ENCODE peak calls at places on chromosomes 7 and 10, in seven cellular contexts. M is lung, P is NCI-H69, X is NCI-H1048, B is neuronal stem cell, S is GDM1, K is skeletal muscle cell. D is an unnamed sample.

GRCh38 chr10:79024716-79025112 is 44.1 kb upstream of the ZMIZ1 start:
- DNase-seq in M (no peak), P (no peak), X (no peak), B (no peak), S (no peak), K (no peak), D (no peak)

GRCh38 chr10:49735161-49735560 is 27.0 kb downstream of the OGDHL start:
- DNase-seq in M (peak), P (no peak), X (no peak), B (no peak), S (no peak), K (no peak), D (no peak)

GRCh38 chr7:77565917-77566316 is 28.8 kb downstream of the PTPN12 start:
- DNase-seq in M (no peak), P (no peak), X (no peak), B (no peak), S (no peak), K (peak), D (no peak)

GRCh38 chr7:157497744-157498541 is 161.1 kb downstream of the DNAJB6 start:
- DNase-seq in M (no peak), P (no peak), X (no peak), B (no peak), S (no peak), K (no peak), D (no peak)

GRCh38 chr7:33446551-33446950 is 317.2 kb downstream of the BBS9 start:
- DNase-seq in M (no peak), P (peak), X (no peak), B (no peak), S (no peak), K (no peak), D (no peak)

GRCh38 chr7:132249591-132249971 is 326.7 kb downstream of the PLXNA4 start:
- DNase-seq in M (no peak), P (no peak), X (no peak), B (no peak), S (no peak), K (no peak), D (peak)

GRCh38 chr7:94969434-94970084 is 62.2 kb downstream of the PPP1R9A start:
- DNase-seq in M (no peak), P (peak), X (no peak), B (no peak), S (no peak), K (no peak), D (no peak)

GRCh38 chr7:155948423-155948822 is 136.2 kb upstream of the SHH start:
- DNase-seq in M (no peak), P (no peak), X (no peak), B (no peak), S (no peak), K (no peak), D (no peak)

GRCh38 chr10:124743188-124744046 is 761 bp downstream of the FAM53B start:
- DNase-seq in M (no peak), P (peak), X (no peak), B (peak), S (no peak), K (no peak), D (no peak)

GRCh38 chr7:2873146-2873545 is 29.0 kb upstream of the GNA12 start:
- DNase-seq in M (no peak), P (peak), X (no peak), B (no peak), S (no peak), K (no peak), D (no peak)

GRCh38 chr10:73956476-73957338 is 41.2 kb upstream of the VCL start:
- DNase-seq in M (no peak), P (no peak), X (no peak), B (no peak), S (peak), K (no peak), D (no peak)

GRCh38 chr10:79098596-79099015 is 29.8 kb downstream of the ZMIZ1 start:
- DNase-seq in M (no peak), P (no peak), X (no peak), B (no peak), S (no peak), K (no peak), D (no peak)

GRCh38 chr10:31749293-31749692 is 179.3 kb downstream of the ARHGAP12 start:
- DNase-seq in M (no peak), P (peak), X (no peak), B (no peak), S (no peak), K (peak), D (no peak)

GRCh38 chr10:33332183-33333031 is 2.1 kb downstream of the NRP1 start:
- DNase-seq in M (no peak), P (no peak), X (no peak), B (no peak), S (no peak), K (no peak), D (no peak)

D was measured in LNCaP clone FGC.